ENCODE peak calls at places on chromosome 21, in seven cellular contexts. K is A549; V is CD8-positive, alpha-beta memory T cell; A is EL; H is activated CD8-positive, alpha-beta memory T cell treated with anti-CD3 and anti-CD28 coated beads for 24 hours; Z is AG10803; N is HCT116. G is an unnamed sample.

GRCh38 chr21:15825699-15826098 is 95.9 kb downstream of the USP25 start:
- DNase-seq in V (no peak), N (no peak), Z (no peak), H (no peak), K (no peak), A (no peak), G (no peak)

GRCh38 chr21:25961042-25961441 is 209.5 kb downstream of the APP start:
- DNase-seq in A (no peak), Z (no peak), N (no peak), K (no peak), V (no peak), H (no peak), G (no peak)

GRCh38 chr21:37237346-37237745 is 29.8 kb downstream of the VPS26C start:
- DNase-seq in V (no peak), H (no peak), Z (no peak), A (no peak), N (no peak), K (no peak), G (no peak)

GRCh38 chr21:39073063-39073462 is 110.2 kb downstream of the PSMG1 start:
- DNase-seq in Z (no peak), H (no peak), N (no peak), A (no peak), K (no peak), V (no peak), G (no peak)

GRCh38 chr21:38913120-38913975 is 107.6 kb downstream of the ETS2 start:
- DNase-seq in K (peak), H (no peak), A (peak), V (no peak), Z (peak), N (peak), G (peak)

GRCh38 chr21:40976198-40977114 is 129.5 kb upstream of the DSCAM start:
- DNase-seq in A (no peak), V (no peak), K (no peak), Z (no peak), N (no peak), H (no peak), G (no peak)

GRCh38 chr21:45818904-45819285 is 162.7 kb upstream of the COL6A1 start:
- DNase-seq in K (peak), V (no peak), A (peak), N (no peak), H (peak), Z (peak), G (peak)

GRCh38 chr21:17866590-17866989 is 47.4 kb upstream of the C21orf91 start:
- DNase-seq in H (no peak), V (no peak), K (no peak), Z (no peak), N (no peak), A (no peak), G (no peak)

GRCh38 chr21:33205476-33205875 is 24.3 kb upstream of the IFNAR2 start:
- DNase-seq in A (no peak), H (no peak), Z (no peak), N (no peak), V (peak), K (peak), G (peak)

GRCh38 chr21:41170442-41170841 is 2.5 kb downstream of the BACE2 start:
- DNase-seq in N (no peak), V (no peak), Z (peak), K (peak), H (no peak), A (peak), G (no peak)

GRCh38 chr21:44658913-44659595 is 1.3 kb downstream of the KRTAP12-3 start:
- DNase-seq in A (no peak), H (peak), Z (no peak), K (no peak), N (no peak), V (no peak), G (no peak)

GRCh38 chr21:25708467-25709065 is 26.1 kb downstream of the ATP5PF start:
- DNase-seq in K (peak), A (peak), H (peak), V (peak), Z (peak), N (peak), G (no peak)

GRCh38 chr21:39072468-39072867 is 110.8 kb downstream of the PSMG1 start:
- DNase-seq in H (no peak), N (no peak), K (no peak), Z (no peak), V (no peak), A (no peak), G (no peak)

GRCh38 chr21:42187976-42188653 is 30.8 kb upstream of the ABCG1 start:
- DNase-seq in Z (peak), N (no peak), H (peak), A (peak), V (peak), K (no peak), G (peak)

GRCh38 chr21:45377866-45378257 is 27.1 kb upstream of the COL18A1 start:
- DNase-seq in Z (no peak), A (no peak), K (no peak), H (no peak), N (no peak), V (peak), G (no peak)

GRCh38 chr21:36175771-36176565 is 19.3 kb downstream of the DOP1B start:
- DNase-seq in K (no peak), A (no peak), V (no peak), Z (no peak), H (no peak), N (no peak), G (no peak)

GRCh38 chr21:38297871-38298270 is 41.1 kb downstream of the KCNJ15 start:
- DNase-seq in N (no peak), K (no peak), Z (no peak), V (no peak), H (no peak), A (no peak), G (no peak)

GRCh38 chr21:45559216-45560105 is 17.2 kb upstream of the SLC19A1 start:
- DNase-seq in N (no peak), V (peak), Z (no peak), A (no peak), K (no peak), H (peak), G (no peak)

GRCh38 chr21:38809170-38809878 is 3.6 kb downstream of the ETS2 start:
- DNase-seq in Z (no peak), H (no peak), V (no peak), K (no peak), N (no peak), A (no peak), G (no peak)

GRCh38 chr21:42671778-42672593 is 18.6 kb downstream of the PDE9A start:
- DNase-seq in N (no peak), A (no peak), V (no peak), Z (no peak), H (no peak), K (no peak), G (no peak)

GRCh38 chr21:45325206-45326168 is 37.8 kb upstream of the POFUT2 start:
- DNase-seq in V (peak), Z (no peak), N (no peak), H (no peak), K (no peak), A (no peak), G (no peak)

GRCh38 chr21:44995257-44995941 is 55.6 kb downstream of the SLX9 start:
- DNase-seq in Z (no peak), A (no peak), V (no peak), K (no peak), N (no peak), H (no peak), G (no peak)

GRCh38 chr21:39715804-39716397 is 29.1 kb upstream of the IGSF5 start:
- DNase-seq in H (peak), A (peak), Z (peak), N (peak), K (peak), V (no peak), G (no peak)

GRCh38 chr21:44710756-44711326 is 531 bp downstream of the TSPEAR start:
- DNase-seq in A (no peak), Z (no peak), N (no peak), K (no peak), V (peak), H (peak), G (no peak)

GRCh38 chr21:45460011-45460565 is 55.1 kb downstream of the COL18A1 start:
- DNase-seq in N (no peak), H (no peak), V (no peak), A (peak), Z (no peak), K (no peak), G (no peak)

GRCh38 chr21:44461438-44462089 is 6.3 kb downstream of the LRRC3 start:
- DNase-seq in Z (peak), N (no peak), K (no peak), H (no peak), A (peak), V (no peak), G (no peak)

GRCh38 chr21:45301521-45302081 is 13.9 kb upstream of the POFUT2 start:
- DNase-seq in A (no peak), V (no peak), H (no peak), Z (no peak), K (no peak), N (no peak), G (no peak)

GRCh38 chr21:26966360-26966977 is 419 bp downstream of the ADAMTS5 start:
- DNase-seq in V (no peak), N (no peak), Z (peak), K (no peak), A (peak), H (no peak), G (no peak)

GRCh38 chr21:46161180-46161799 is 5.9 kb upstream of the FTCD start:
- DNase-seq in K (no peak), Z (no peak), V (no peak), A (no peak), H (no peak), N (no peak), G (no peak)

GRCh38 chr21:37546949-37547614 is 180.5 kb downstream of the DYRK1A start:
- DNase-seq in H (peak), N (no peak), K (no peak), V (no peak), A (peak), Z (peak), G (no peak)

GRCh38 chr21:38293765-38294164 is 37.0 kb downstream of the KCNJ15 start:
- DNase-seq in A (no peak), K (no peak), N (no peak), V (no peak), H (no peak), Z (no peak), G (no peak)

GRCh38 chr21:42233067-42233981 is 14.4 kb downstream of the ABCG1 start:
- DNase-seq in A (no peak), V (peak), K (peak), H (peak), N (no peak), Z (peak), G (peak)

GRCh38 chr21:46553993-46554392 is 50.9 kb downstream of the S100B start:
- DNase-seq in H (no peak), K (no peak), A (no peak), N (no peak), V (no peak), Z (no peak), G (peak)

GRCh38 chr21:37385179-37385765 is 18.7 kb downstream of the DYRK1A start:
- DNase-seq in H (no peak), N (no peak), V (no peak), K (no peak), A (no peak), Z (no peak), G (no peak)

GRCh38 chr21:46212721-46213484 is 15.7 kb downstream of the LSS start:
- DNase-seq in A (no peak), H (no peak), Z (no peak), K (no peak), N (no peak), V (no peak), G (no peak)

GRCh38 chr21:34530264-34530663 is 18.3 kb upstream of the KCNE1 start:
- DNase-seq in H (no peak), N (no peak), K (no peak), V (no peak), A (peak), Z (peak), G (no peak)

GRCh38 chr21:34701726-34702125 is 32.9 kb downstream of the CLIC6 start:
- DNase-seq in V (no peak), K (no peak), N (no peak), Z (peak), A (peak), H (no peak), G (no peak)

G was measured in esophagus muscularis mucosa.